ENCODE peak calls at places on chromosomes 1 and 21, in ten cellular contexts. F is GM19239; H is GM04504; W is NCI-H446 treated with DMSO at 0.1 percent for 48 hours; Q is lung; V is activated T-cell treated with anti-CD3 and anti-CD28 coated beads, Interleukin-2, amount 50 U/mL, for 72 hours; B is caudate nucleus; D is lower lobe of right lung; U is sigmoid colon; C is A172. Z is an unnamed sample.

GRCh38 chr1:22402336-22403053 is 49.2 kb upstream of the ZBTB40 start:
- DNase-seq in F (no peak), H (no peak), W (no peak), Q (no peak), V (no peak), B (no peak), D (no peak), U (no peak), C (no peak), Z (no peak)

GRCh38 chr1:45386219-45386618 is 46.0 kb upstream of the MUTYH start:
- DNase-seq in F (no peak), H (no peak), W (no peak), Q (no peak), V (no peak), B (no peak), D (no peak), U (no peak), C (no peak), Z (no peak)

GRCh38 chr1:21804536-21804935 is 7.5 kb upstream of the LDLRAD2 start:
- DNase-seq in F (no peak), H (no peak), W (no peak), Q (no peak), V (no peak), B (no peak), D (no peak), U (no peak), C (no peak), Z (no peak)

GRCh38 chr1:64220241-64220640 is 16.8 kb downstream of the UBE2U start:
- DNase-seq in F (no peak), H (no peak), W (no peak), Q (no peak), V (no peak), B (no peak), D (no peak), U (no peak), C (no peak), Z (no peak)

GRCh38 chr1:247110627-247111258 is 6.6 kb upstream of the ZNF669 start:
- DNase-seq in F (no peak), H (no peak), W (no peak), Q (no peak), V (peak; percentile 29), B (no peak), D (no peak), U (no peak), C (no peak), Z (no peak)

GRCh38 chr1:52328615-52329014 is 37.4 kb downstream of the CC2D1B start:
- DNase-seq in F (no peak), H (no peak), W (no peak), Q (no peak), V (no peak), B (no peak), D (no peak), U (no peak), C (no peak), Z (no peak)

GRCh38 chr1:232385221-232385620 is 244.7 kb downstream of the SIPA1L2 start:
- DNase-seq in F (no peak), H (no peak), W (no peak), Q (no peak), V (no peak), B (no peak), D (no peak), U (peak; percentile 54), C (peak; percentile 80), Z (peak; percentile 30)

GRCh38 chr1:32275424-32275823 is 16.5 kb upstream of the HDAC1 start:
- DNase-seq in F (no peak), H (no peak), W (no peak), Q (no peak), V (no peak), B (no peak), D (no peak), U (no peak), C (no peak), Z (no peak)

GRCh38 chr1:65001238-65001792 is 35.0 kb upstream of the JAK1 start:
- DNase-seq in F (no peak), H (peak; percentile 15), W (no peak), Q (peak; percentile 75), V (peak; percentile 85), B (no peak), D (peak; percentile 82), U (peak; percentile 87), C (no peak), Z (peak; percentile 60)

GRCh38 chr1:234727018-234727757 is 117.2 kb upstream of the IRF2BP2 start:
- DNase-seq in F (no peak), H (no peak), W (no peak), Q (no peak), V (no peak), B (no peak), D (no peak), U (peak; percentile 48), C (no peak), Z (no peak)

GRCh38 chr21:43611598-43612369 is 47.5 kb downstream of the HSF2BP start:
- DNase-seq in F (peak; percentile 23), H (no peak), W (peak; percentile 10), Q (peak; percentile 54), V (peak; percentile 19), B (no peak), D (peak; percentile 71), U (peak; percentile 85), C (peak; percentile 77), Z (no peak)

Z was measured in skeletal muscle cell.